ENCODE peak calls at places on chromosomes 13 and 19, in ten cellular contexts. G, M, Z, R, K, F, A, H, E and O are unnamed samples.

GRCh38 chr13:58882556-58882955 is 1251.0 kb downstream of the PCDH17 start:
- DNase-seq in G (no peak), M (no peak), Z (no peak), R (no peak), K (no peak), F (no peak), A (no peak), H (no peak), E (no peak), O (no peak)

GRCh38 chr19:18230941-18231734 is 4.9 kb upstream of the PDE4C start:
- DNase-seq in G (no peak), M (no peak), Z (no peak), R (no peak), K (no peak), F (no peak), A (no peak), H (no peak), E (no peak), O (no peak)

GRCh38 chr19:36032251-36033104 is at the start of gene CLIP3:
- DNase-seq in G (peak), M (peak), Z (no peak), R (peak), K (peak), F (no peak), A (no peak), H (peak), E (peak), O (no peak)

GRCh38 chr13:102012299-102013293 is 389.3 kb downstream of the FGF14 start:
- DNase-seq in G (no peak), M (peak), Z (no peak), R (peak), K (no peak), F (no peak), A (no peak), H (no peak), E (no peak), O (no peak)

GRCh38 chr19:41688098-41688497 is at the start of gene CEACAM7:
- DNase-seq in G (no peak), M (no peak), Z (no peak), R (no peak), K (no peak), F (no peak), A (no peak), H (no peak), E (no peak), O (no peak)

GRCh38 chr19:48152552-48152951 is 17.6 kb downstream of the LIG1 start:
- DNase-seq in G (peak), M (peak), Z (no peak), R (peak), K (peak), F (peak), A (peak), H (peak), E (peak), O (no peak)

GRCh38 chr19:53977429-53977990 is 13.9 kb upstream of the CACNG6 start:
- DNase-seq in G (peak), M (peak), Z (peak), R (peak), K (peak), F (no peak), A (peak), H (peak), E (peak), O (peak)

GRCh38 chr13:86684402-86684801 is 885.2 kb upstream of the SLITRK6 start:
- DNase-seq in G (no peak), M (no peak), Z (no peak), R (no peak), K (no peak), F (no peak), A (peak), H (no peak), E (no peak), O (no peak)

GRCh38 chr13:74288361-74288911 is 154.2 kb upstream of the KLF12 start:
- DNase-seq in G (peak), M (peak), Z (no peak), R (peak), K (peak), F (peak), A (peak), H (no peak), E (no peak), O (no peak)

GRCh38 chr13:63389756-63390155 is 1974.1 kb upstream of the PCDH20 start:
- DNase-seq in G (no peak), M (no peak), Z (no peak), R (no peak), K (no peak), F (no peak), A (no peak), H (no peak), E (no peak), O (no peak)

GRCh38 chr13:74061939-74062595 is 72.1 kb downstream of the KLF12 start:
- DNase-seq in G (no peak), M (no peak), Z (no peak), R (peak), K (peak), F (no peak), A (no peak), H (peak), E (peak), O (no peak)

GRCh38 chr13:70310720-70311119 is 202.5 kb upstream of the KLHL1 start:
- DNase-seq in G (no peak), M (no peak), Z (no peak), R (peak), K (no peak), F (no peak), A (peak), H (no peak), E (peak), O (peak)

GRCh38 chr13:84366484-84366883 is 484.2 kb upstream of the SLITRK1 start:
- DNase-seq in G (no peak), M (no peak), Z (no peak), R (no peak), K (no peak), F (no peak), A (no peak), H (no peak), E (peak), O (no peak)

GRCh38 chr13:97880298-97880675 is 73.2 kb upstream of the IPO5 start:
- DNase-seq in G (no peak), M (no peak), Z (no peak), R (no peak), K (no peak), F (no peak), A (no peak), H (no peak), E (no peak), O (no peak)

GRCh38 chr19:54506079-54506478 is 3.4 kb downstream of the LAIR2 start:
- DNase-seq in G (no peak), M (no peak), Z (no peak), R (no peak), K (no peak), F (no peak), A (peak), H (no peak), E (no peak), O (no peak)

GRCh38 chr19:40165362-40165937 is 25.8 kb upstream of the MAP3K10 start:
- DNase-seq in G (peak), M (peak), Z (no peak), R (peak), K (peak), F (peak), A (peak), H (peak), E (peak), O (no peak)

GRCh38 chr13:110644892-110645521 is 29.7 kb downstream of the NAXD start:
- DNase-seq in G (peak), M (peak), Z (no peak), R (peak), K (peak), F (peak), A (peak), H (no peak), E (peak), O (no peak)

GRCh38 chr13:58611117-58611516 is 979.6 kb downstream of the PCDH17 start:
- DNase-seq in G (no peak), M (no peak), Z (no peak), R (no peak), K (no peak), F (no peak), A (no peak), H (no peak), E (no peak), O (no peak)

DNA sequence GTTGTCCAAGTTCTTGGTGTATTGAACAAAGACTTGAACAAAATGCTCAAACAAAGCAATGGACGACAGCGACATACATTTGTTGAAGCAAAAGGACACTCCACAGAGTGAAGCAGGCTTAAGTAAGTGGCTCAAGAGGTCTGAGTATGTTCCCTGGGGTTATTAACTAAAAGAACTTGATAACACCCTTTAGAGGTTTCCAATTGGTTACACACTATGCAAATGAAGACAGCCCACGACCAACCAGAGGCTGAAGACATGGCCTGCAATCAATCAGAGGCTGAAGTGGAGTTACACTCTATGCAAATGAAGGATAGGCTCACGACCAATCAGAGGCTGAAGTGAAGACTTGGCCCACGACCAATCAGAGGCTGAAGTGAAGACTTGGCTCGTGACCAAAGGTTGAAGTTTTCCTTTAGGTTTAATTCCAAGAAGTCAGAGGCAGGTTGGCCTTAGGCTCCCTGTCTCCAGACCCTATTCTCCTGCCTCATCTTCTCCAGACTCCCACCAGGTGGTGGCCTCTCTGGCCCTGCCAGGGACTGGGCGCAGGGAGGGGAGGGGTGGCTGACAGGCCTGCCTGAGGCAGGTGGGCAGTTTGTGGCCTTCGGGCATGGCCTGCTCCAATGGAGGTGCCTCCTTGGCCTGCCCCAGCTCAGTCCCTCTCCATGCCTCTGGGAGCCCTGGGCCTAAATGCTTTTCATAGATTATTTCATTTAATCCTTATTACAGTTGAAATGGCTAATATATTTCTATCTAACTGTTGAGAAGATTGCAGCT is 38.1 kb downstream of the CCDC169 start:
- DNase-seq in G (no peak), M (no peak), Z (no peak), R (no peak), K (no peak), F (no peak), A (no peak), H (no peak), E (no peak), O (no peak)
- H3K4me3 ChIP-seq in G (no peak), M (no peak), Z (no peak), R (no peak), K (no peak), F (no peak), A (no peak), H (no peak), E (no peak), O (no peak)

GRCh38 chr19:56751078-56751489 is 79.5 kb upstream of the ZNF835 start:
- DNase-seq in G (no peak), M (no peak), Z (no peak), R (no peak), K (no peak), F (no peak), A (no peak), H (no peak), E (no peak), O (no peak)

GRCh38 chr19:56750658-56751057 is 79.1 kb upstream of the ZNF835 start:
- DNase-seq in G (no peak), M (no peak), Z (no peak), R (no peak), K (no peak), F (no peak), A (no peak), H (no peak), E (no peak), O (no peak)

GRCh38 chr19:56746367-56746766 is 74.8 kb upstream of the ZNF835 start:
- DNase-seq in G (no peak), M (no peak), Z (no peak), R (no peak), K (no peak), F (no peak), A (no peak), H (no peak), E (no peak), O (no peak)

DNA sequence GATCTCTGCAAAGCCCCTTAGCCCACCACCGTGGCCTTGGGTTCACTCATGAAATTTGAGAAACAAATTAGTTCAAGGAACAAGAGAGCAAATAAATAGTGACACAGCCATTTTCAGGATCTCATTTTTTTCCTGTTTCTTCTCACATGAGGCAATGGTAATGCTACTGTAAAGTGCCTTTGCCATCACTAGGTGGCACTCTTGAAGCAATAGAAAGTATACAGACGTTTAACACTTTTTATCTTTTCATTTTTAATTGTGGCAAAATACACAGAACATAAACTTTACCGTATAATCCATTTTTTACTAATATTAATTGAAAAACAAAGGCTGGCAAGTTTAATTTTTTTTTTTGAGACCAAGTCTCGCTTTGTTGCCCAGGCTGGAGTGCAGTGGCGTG is 76.9 kb upstream of the ZNF835 start:
- DNase-seq in G (no peak), M (no peak), Z (no peak), R (no peak), K (no peak), F (no peak), A (peak), H (peak), E (peak), O (peak)
- TF ChIP-seq CTCF in G (no peak), M (peak), Z (peak), R (peak), K (no peak), F (peak), A (peak), H (peak), E (no peak), O (peak)

GRCh38 chr19:49677901-49678674 is 1.0 kb downstream of the PRMT1 start:
- DNase-seq in G (peak), M (peak), Z (peak), R (peak), K (peak), F (peak), A (peak), H (peak), E (peak), O (no peak)

GRCh38 chr19:49681830-49682229 is 4.8 kb downstream of the PRMT1 start:
- DNase-seq in G (no peak), M (no peak), Z (no peak), R (no peak), K (no peak), F (peak), A (no peak), H (no peak), E (no peak), O (no peak)

GRCh38 chr19:49678970-49679831 is 2.1 kb downstream of the PRMT1 start:
- DNase-seq in G (no peak), M (peak), Z (no peak), R (peak), K (no peak), F (peak), A (no peak), H (no peak), E (no peak), O (no peak)

GRCh38 chr19:49680473-49681351 is 3.6 kb downstream of the PRMT1 start:
- DNase-seq in G (peak), M (peak), Z (peak), R (peak), K (peak), F (peak), A (peak), H (peak), E (peak), O (no peak)

GRCh38 chr19:49679832-49680472 is 2.9 kb downstream of the PRMT1 start:
- DNase-seq in G (no peak), M (no peak), Z (peak), R (no peak), K (no peak), F (peak), A (no peak), H (no peak), E (no peak), O (no peak)
- H3K4me3 ChIP-seq in G (no peak), M (peak), Z (no peak), R (peak), K (no peak), F (no peak), A (no peak), H (peak), E (no peak), O (peak)

GRCh38 chr19:49224856-49225255 is 67.3 kb downstream of the TRPM4 start:
- DNase-seq in G (peak), M (peak), Z (peak), R (peak), K (no peak), F (no peak), A (peak), H (no peak), E (peak), O (no peak)
- TF ChIP-seq CTCF in G (peak), M (peak), Z (peak), R (peak), K (no peak), F (no peak), A (peak), H (no peak), E (peak), O (peak)